ENCODE peak calls at places on chromosomes 2 and 18, in six cellular contexts. H is GM03348; K is fibroblast of the aortic adventitia; M is HEK293T; X is activated CD4-positive, alpha-beta T cell treated with anti-CD3 and anti-CD28 coated beads for 4 hours; G is NAMALWA. Q is an unnamed sample.
A peak's percentile ranks its signal among the peaks of the same experiment; 100 is the strongest.

GRCh38 chr2:134127496-134127895 is 126.4 kb upstream of the MGAT5 start:
- DNase-seq in H (no peak), K (no peak), M (no peak), X (peak; percentile 66), G (no peak), Q (no peak)

GRCh38 chr2:136823291-136823690 is 57.9 kb downstream of the THSD7B start:
- DNase-seq in H (no peak), K (no peak), M (no peak), X (no peak), G (no peak), Q (no peak)

GRCh38 chr2:120863661-120864320 is 128.1 kb downstream of the GLI2 start:
- DNase-seq in H (peak; percentile 88), K (peak; percentile 86), M (no peak), X (no peak), G (no peak), Q (no peak)

GRCh38 chr2:41400057-41400665 is 647.7 kb upstream of the PKDCC start:
- DNase-seq in H (peak; percentile 4), K (no peak), M (peak; percentile 25), X (no peak), G (peak; percentile 37), Q (peak; percentile 56)

GRCh38 chr2:126850951-126851350 is 47.7 kb upstream of the TEX51 start:
- DNase-seq in H (no peak), K (no peak), M (no peak), X (no peak), G (no peak), Q (no peak)

GRCh38 chr2:122414911-122415310 is 659.5 kb downstream of the TSN start:
- DNase-seq in H (no peak), K (no peak), M (no peak), X (no peak), G (no peak), Q (no peak)

GRCh38 chr2:131125195-131125757 is 20.1 kb downstream of the PLEKHB2 start:
- DNase-seq in H (no peak), K (no peak), M (no peak), X (no peak), G (no peak), Q (no peak)

GRCh38 chr2:20141056-20141762 is 83.7 kb downstream of the SDC1 start:
- DNase-seq in H (peak; percentile 97), K (peak; percentile 96), M (peak; percentile 27), X (no peak), G (no peak), Q (no peak)

GRCh38 chr2:149972039-149972438 is 384.5 kb upstream of the MMADHC start:
- DNase-seq in H (peak; percentile 31), K (no peak), M (no peak), X (no peak), G (no peak), Q (no peak)

GRCh38 chr2:157748371-157749132 is 119.9 kb upstream of the ACVR1C start:
- DNase-seq in H (peak; percentile 34), K (no peak), M (no peak), X (no peak), G (no peak), Q (no peak)

GRCh38 chr18:32372381-32373061 is 98.2 kb downstream of the GAREM1 start:
- DNase-seq in H (no peak), K (peak; percentile 22), M (no peak), X (no peak), G (no peak), Q (no peak)

GRCh38 chr2:43311276-43311675 is 84.9 kb upstream of the ZFP36L2 start:
- DNase-seq in H (no peak), K (peak; percentile 94), M (no peak), X (no peak), G (no peak), Q (no peak)

GRCh38 chr2:206642075-206643025 is at the start of gene FAM237A:
- DNase-seq in H (peak; percentile 76), K (peak; percentile 81), M (peak; percentile 50), X (no peak), G (peak; percentile 5), Q (peak; percentile 12)

GRCh38 chr2:191501390-191502168 is 176.4 kb upstream of the NABP1 start:
- DNase-seq in H (peak; percentile 69), K (peak; percentile 84), M (no peak), X (no peak), G (no peak), Q (peak; percentile 65)

GRCh38 chr2:195461010-195461409 is 196.0 kb upstream of the SLC39A10 start:
- DNase-seq in H (no peak), K (no peak), M (no peak), X (no peak), G (no peak), Q (no peak)

GRCh38 chr2:197309369-197310231 is 980 bp downstream of the ANKRD44 start:
- DNase-seq in H (peak; percentile 27), K (no peak), M (peak; percentile 9), X (peak; percentile 66), G (peak; percentile 70), Q (peak; percentile 66)

GRCh38 chr18:49597152-49597551 is 35.3 kb downstream of the LIPG start:
- DNase-seq in H (no peak), K (no peak), M (no peak), X (no peak), G (no peak), Q (no peak)

GRCh38 chr2:133674433-133675331 is 106.4 kb upstream of the NCKAP5 start:
- DNase-seq in H (peak; percentile 78), K (peak; percentile 96), M (peak; percentile 22), X (no peak), G (no peak), Q (no peak)

GRCh38 chr18:6248017-6248416 is 166.7 kb downstream of the L3MBTL4 start:
- DNase-seq in H (no peak), K (no peak), M (no peak), X (no peak), G (no peak), Q (no peak)

GRCh38 chr18:8765692-8766463 is 60.5 kb downstream of the MTCL1 start:
- DNase-seq in H (peak; percentile 67), K (peak; percentile 33), M (no peak), X (no peak), G (no peak), Q (no peak)

GRCh38 chr2:7168012-7168411 is 250.8 kb downstream of the RNF144A start:
- DNase-seq in H (no peak), K (no peak), M (no peak), X (no peak), G (no peak), Q (no peak)

GRCh38 chr2:147345246-147345645 is 499.6 kb upstream of the ACVR2A start:
- DNase-seq in H (peak; percentile 29), K (peak; percentile 65), M (no peak), X (no peak), G (no peak), Q (no peak)

GRCh38 chr2:72031346-72032115 is 116.1 kb downstream of the CYP26B1 start:
- DNase-seq in H (no peak), K (no peak), M (no peak), X (no peak), G (no peak), Q (no peak)

GRCh38 chr2:47205576-47206141 is 50.6 kb upstream of the STPG4 start:
- DNase-seq in H (peak; percentile 42), K (peak; percentile 62), M (no peak), X (no peak), G (no peak), Q (no peak)

GRCh38 chr18:12394428-12394827 is 13.3 kb upstream of the PRELID3A start:
- DNase-seq in H (no peak), K (no peak), M (no peak), X (no peak), G (no peak), Q (peak; percentile 55)

GRCh38 chr2:105641389-105641811 is 103.3 kb upstream of the NCK2 start:
- DNase-seq in H (no peak), K (no peak), M (no peak), X (no peak), G (no peak), Q (no peak)

GRCh38 chr2:118672571-118673158 is 174.8 kb downstream of the EN1 start:
- DNase-seq in H (no peak), K (peak; percentile 73), M (no peak), X (no peak), G (no peak), Q (no peak)

GRCh38 chr2:25878361-25879132 is at the start of gene ASXL2:
- DNase-seq in H (peak; percentile 99), K (peak; percentile 93), M (peak; percentile 97), X (peak; percentile 93), G (peak; percentile 97), Q (peak; percentile 98)

GRCh38 chr2:66874411-66874810 is 439.5 kb downstream of the MEIS1 start:
- DNase-seq in H (peak; percentile 55), K (peak; percentile 51), M (no peak), X (no peak), G (no peak), Q (no peak)

GRCh38 chr2:231364061-231364460 is 31.4 kb upstream of the B3GNT7 start:
- DNase-seq in H (no peak), K (no peak), M (no peak), X (no peak), G (no peak), Q (no peak)

GRCh38 chr2:122168799-122169198 is 413.3 kb downstream of the TSN start:
- DNase-seq in H (no peak), K (no peak), M (no peak), X (no peak), G (no peak), Q (peak; percentile 38)

GRCh38 chr2:217922101-217923006 is 80.4 kb downstream of the TNS1 start:
- DNase-seq in H (peak; percentile 72), K (no peak), M (no peak), X (no peak), G (no peak), Q (no peak)

GRCh38 chr2:96821113-96821512 is 5.0 kb downstream of the CNNM3 start:
- DNase-seq in H (no peak), K (no peak), M (no peak), X (no peak), G (no peak), Q (no peak)